ENCODE peak calls at places on chromosome 6, in seven cellular contexts. E is Calu3, O is T-helper 1 cell, W is choroid plexus epithelial cell, D is RKO, S is NCI-H460, B is tibial artery. I is an unnamed sample.

GRCh38 chr6:121581327-121581726 is 145.9 kb downstream of the GJA1 start:
- DNase-seq in E (no peak), O (no peak), W (no peak), D (no peak), S (no peak), B (no peak), I (no peak)

GRCh38 chr6:63565058-63565726 is 7.1 kb upstream of the LOC128125822 start:
- DNase-seq in E (peak; percentile 24), O (no peak), W (no peak), D (peak; percentile 48), S (no peak), B (no peak), I (peak; percentile 76)

GRCh38 chr6:169589293-169589692 is 112.5 kb downstream of the WDR27 start:
- DNase-seq in E (peak; percentile 9), O (no peak), W (peak; percentile 83), D (no peak), S (no peak), B (no peak), I (no peak)

GRCh38 chr6:52305385-52305784 is 20.8 kb upstream of the MCM3 start:
- DNase-seq in E (no peak), O (no peak), W (no peak), D (no peak), S (no peak), B (no peak), I (no peak)

GRCh38 chr6:159716247-159717086 is 10.8 kb upstream of the WTAP start:
- DNase-seq in E (no peak), O (no peak), W (peak; percentile 93), D (no peak), S (peak; percentile 31), B (peak; percentile 84), I (no peak)

GRCh38 chr6:44439270-44440045 is 52.0 kb downstream of the CDC5L start:
- DNase-seq in E (no peak), O (no peak), W (peak; percentile 89), D (peak; percentile 40), S (no peak), B (no peak), I (no peak)

GRCh38 chr6:75796723-75797122 is 47.7 kb downstream of the MYO6 start:
- DNase-seq in E (no peak), O (no peak), W (no peak), D (no peak), S (no peak), B (no peak), I (no peak)

GRCh38 chr6:1952726-1953360 is 292.6 kb downstream of the GMDS start:
- DNase-seq in E (peak; percentile 63), O (no peak), W (peak; percentile 98), D (peak; percentile 90), S (no peak), B (no peak), I (peak; percentile 18)

GRCh38 chr6:159013229-159013628 is 13.2 kb upstream of the RSPH3 start:
- DNase-seq in E (no peak), O (no peak), W (no peak), D (no peak), S (no peak), B (no peak), I (no peak)

GRCh38 chr6:73969982-73970960 is 274.3 kb downstream of the CD109 start:
- DNase-seq in E (peak; percentile 20), O (no peak), W (peak; percentile 87), D (peak; percentile 82), S (peak; percentile 64), B (no peak), I (peak; percentile 40)

GRCh38 chr6:24603241-24603640 is 42.8 kb downstream of the KIAA0319 start:
- DNase-seq in E (no peak), O (no peak), W (peak; percentile 60), D (no peak), S (no peak), B (no peak), I (no peak)

GRCh38 chr6:25659633-25660368 is 7.8 kb downstream of the SCGN start:
- DNase-seq in E (no peak), O (no peak), W (no peak), D (no peak), S (no peak), B (no peak), I (no peak)

GRCh38 chr6:43744931-43745727 is 24.9 kb upstream of the VEGFA start:
- DNase-seq in E (no peak), O (no peak), W (no peak), D (no peak), S (no peak), B (no peak), I (no peak)

GRCh38 chr6:149223934-149224333 is 93.6 kb upstream of the TAB2 start:
- DNase-seq in E (no peak), O (no peak), W (no peak), D (no peak), S (no peak), B (no peak), I (no peak)

GRCh38 chr6:158663465-158664167 is 13.8 kb downstream of the SYTL3 start:
- DNase-seq in E (no peak), O (no peak), W (no peak), D (no peak), S (no peak), B (no peak), I (no peak)

GRCh38 chr6:143059616-143060353 is 904 bp upstream of the AIG1 start:
- DNase-seq in E (peak; percentile 47), O (no peak), W (peak; percentile 86), D (peak; percentile 81), S (no peak), B (no peak), I (peak; percentile 26)

GRCh38 chr6:7559651-7560385 is 18.3 kb downstream of the DSP start:
- DNase-seq in E (peak; percentile 37), O (no peak), W (no peak), D (no peak), S (no peak), B (no peak), I (no peak)

GRCh38 chr6:156646496-156646895 is 130.7 kb upstream of the ARID1B start:
- DNase-seq in E (no peak), O (no peak), W (no peak), D (no peak), S (no peak), B (no peak), I (no peak)

GRCh38 chr6:84061613-84062398 is 28.2 kb downstream of the MRAP2 start:
- DNase-seq in E (no peak), O (no peak), W (no peak), D (no peak), S (no peak), B (no peak), I (no peak)

GRCh38 chr6:98539669-98540207 is 294.6 kb upstream of the POU3F2 start:
- DNase-seq in E (no peak), O (no peak), W (no peak), D (peak; percentile 14), S (no peak), B (no peak), I (no peak)